ENCODE peak calls at places on chromosome 7, in four cellular contexts. A, E, G and W are unnamed samples.

GRCh38 chr7:159136442-159136841 is 8.2 kb downstream of the VIPR2 start:
- DNase-seq in E (no peak), A (no peak), G (no peak), W (no peak)

GRCh38 chr7:128105228-128106022 is 74.2 kb upstream of the LRRC4 start:
- DNase-seq in E (no peak), G (no peak), A (no peak), W (no peak)

GRCh38 chr7:84790873-84791272 is 396.0 kb downstream of the SEMA3D start:
- DNase-seq in G (no peak), E (no peak), A (no peak), W (no peak)

GRCh38 chr7:12583181-12583580 is 12.7 kb downstream of the SCIN start:
- DNase-seq in E (no peak), A (no peak), G (no peak), W (no peak)

GRCh38 chr7:44094796-44095592 is 9.2 kb upstream of the AEBP1 start:
- DNase-seq in A (no peak), E (no peak), G (no peak), W (no peak)

GRCh38 chr7:126727930-126728331 is 524.8 kb downstream of the GRM8 start:
- DNase-seq in E (no peak), G (no peak), A (no peak), W (no peak)

GRCh38 chr7:128100949-128101713 is 69.9 kb upstream of the LRRC4 start:
- DNase-seq in A (no peak), G (no peak), E (no peak), W (no peak)

GRCh38 chr7:44225566-44226395 is 25.0 kb downstream of the YKT6 start:
- DNase-seq in E (no peak), G (no peak), A (no peak), W (no peak)

GRCh38 chr7:19117081-19117869 is at the start of gene TWIST1:
- DNase-seq in A (no peak), E (peak), G (no peak), W (peak)

GRCh38 chr7:149013876-149014275 is 14.4 kb downstream of the PDIA4 start:
- DNase-seq in G (no peak), A (no peak), E (no peak), W (no peak)

GRCh38 chr7:141202540-141202939 is 128.7 kb downstream of the TMEM178B start:
- DNase-seq in G (no peak), E (no peak), A (no peak), W (no peak)

GRCh38 chr7:139948167-139948566 is 114.6 kb downstream of the PARP12 start:
- DNase-seq in G (no peak), E (no peak), A (no peak), W (no peak)

DNA sequence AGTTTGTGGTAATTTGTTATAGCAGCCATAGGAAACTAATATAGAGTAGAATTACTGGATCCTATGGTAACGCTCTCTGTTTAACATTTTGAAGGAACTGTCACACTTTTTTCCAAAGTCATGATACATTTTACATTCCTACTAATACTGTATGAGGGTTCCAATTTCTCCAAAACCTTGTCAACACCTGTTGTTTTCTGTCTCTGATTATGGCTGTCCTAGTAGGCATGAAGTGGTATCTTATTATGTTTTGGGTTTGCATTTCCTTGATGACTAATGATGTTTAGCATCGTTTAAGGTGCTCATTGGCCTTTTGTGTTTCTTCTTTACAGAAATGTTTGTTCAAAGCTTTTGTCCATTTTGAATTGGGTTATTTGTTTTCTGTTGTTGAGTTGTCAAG is 69.6 kb downstream of the VPS50 start:
- DNase-seq in G (no peak), E (no peak), A (no peak), W (no peak)
- TF ChIP-seq CTCF in G (no peak), E (no peak), A (no peak), W (no peak)

DNA sequence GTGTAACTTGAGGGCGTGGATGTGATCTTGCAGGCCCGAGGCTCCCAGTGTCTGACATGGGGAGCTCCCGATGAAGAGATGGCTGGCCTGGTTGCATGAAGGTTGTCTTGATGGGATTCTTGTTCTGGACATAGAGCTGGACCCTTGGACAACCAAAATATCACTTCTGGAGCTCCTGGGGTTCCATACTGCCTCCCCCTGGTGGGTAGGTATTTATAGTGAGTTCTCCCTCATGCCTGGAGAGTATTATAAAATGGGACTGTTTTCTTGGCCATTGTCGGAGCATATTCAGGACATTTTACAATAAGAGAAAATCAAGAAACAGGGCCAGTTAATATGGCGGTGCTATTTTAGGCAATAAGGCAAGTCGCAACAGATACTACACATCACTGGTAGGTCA is 32.6 kb upstream of the GIMAP8 start:
- DNase-seq in A (no peak), G (no peak), E (no peak), W (no peak)
- TF ChIP-seq CTCF in A (no peak), G (no peak), E (no peak), W (no peak)

DNA sequence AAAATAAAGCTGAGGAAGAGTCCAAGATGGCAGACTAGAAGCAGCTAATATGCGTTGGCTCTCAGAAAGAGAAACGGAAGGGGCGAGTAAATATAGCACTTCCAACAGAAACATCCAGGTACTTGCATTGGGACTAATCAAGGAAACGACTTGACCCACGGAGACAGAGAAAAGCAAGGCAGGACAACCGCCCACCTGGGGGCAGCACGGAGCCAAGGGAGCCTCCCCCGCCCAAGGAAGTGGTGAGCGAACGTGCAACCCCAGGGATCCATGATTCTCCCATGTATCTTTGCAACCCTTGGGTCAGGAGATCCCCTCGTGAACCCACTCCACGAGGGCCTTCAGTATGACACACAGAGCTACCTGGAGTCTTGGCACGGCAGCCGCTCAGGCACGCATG is 45.4 kb upstream of the GRM3 start:
- DNase-seq in G (no peak), E (no peak), A (peak), W (peak)
- TF ChIP-seq CTCF in G (no peak), E (no peak), A (peak), W (peak)

DNA sequence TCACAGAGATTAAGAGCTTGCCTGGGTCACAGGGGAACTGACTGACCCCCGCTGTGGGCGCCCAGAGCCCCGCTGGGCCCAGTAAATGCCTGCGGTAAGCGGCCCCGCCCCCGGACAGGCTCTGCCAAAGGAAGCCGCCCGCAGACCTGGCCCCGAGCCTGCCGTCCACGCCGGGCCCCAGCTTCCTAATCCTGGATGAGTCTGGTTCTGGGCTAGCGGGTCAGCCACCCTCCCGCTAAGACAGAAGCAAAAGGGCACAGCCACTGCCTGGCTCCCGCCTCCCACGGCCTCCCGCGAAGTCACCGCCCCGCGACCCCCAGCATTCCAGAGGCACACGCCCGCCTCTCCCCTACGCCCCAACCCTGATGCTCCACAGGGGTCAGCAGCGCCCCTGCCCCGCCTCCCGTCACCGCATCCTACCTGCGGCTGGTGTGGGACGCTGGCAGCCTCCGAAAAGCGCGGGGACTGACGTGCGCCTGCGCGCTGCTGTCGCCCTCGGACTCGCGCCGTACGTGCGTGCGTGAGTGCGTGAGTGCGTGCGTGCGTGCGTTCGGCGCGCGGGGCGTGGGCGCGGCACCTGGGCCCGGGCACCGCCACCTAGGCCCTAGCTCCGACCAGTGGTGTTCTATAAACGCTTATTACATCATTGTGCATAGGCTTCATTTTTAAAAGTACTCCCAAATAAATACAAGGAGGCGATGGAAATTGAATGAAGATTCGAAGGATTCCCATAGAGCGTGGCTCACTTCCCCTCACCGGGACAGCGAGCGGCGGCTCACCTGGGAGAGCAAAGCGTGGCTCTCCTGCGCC is at the start of gene FIGNL1:
- DNase-seq in E (peak), A (peak), G (peak), W (peak)
- TF ChIP-seq CTCF in E (no peak), A (no peak), G (no peak), W (no peak)

GRCh38 chr7:77651544-77652162 is 44.6 kb upstream of the RSBN1L start:
- DNase-seq in A (peak), G (no peak), E (no peak), W (peak)
- TF ChIP-seq CTCF in A (peak), G (peak), E (peak), W (peak)

GRCh38 chr7:137592232-137592896 is 248.8 kb upstream of the PTN start:
- DNase-seq in A (peak), E (peak), G (no peak), W (peak)
- TF ChIP-seq CTCF in A (peak), E (peak), G (no peak), W (peak)